ENCODE peak calls at places on chromosomes 13 and 19, in eight cellular contexts. P is heart left ventricle, J is transverse colon, L is vagina, Y is spleen, W is breast epithelium, C is A549, O is uterus. G is an unnamed sample.
A peak's percentile ranks its signal among the peaks of the same experiment; 100 is the strongest.

GRCh38 chr13:97866346-97866745 is 87.1 kb upstream of the IPO5 start:
- DNase-seq in P (no peak), J (no peak), L (no peak), Y (no peak), W (no peak), C (no peak), O (no peak), G (no peak)

GRCh38 chr19:39968789-39969188 is 2.2 kb upstream of the PSMC4 start:
- DNase-seq in P (no peak), J (no peak), L (no peak), Y (no peak), W (no peak), C (no peak), O (no peak), G (no peak)

GRCh38 chr19:19656451-19657396 is 6.8 kb downstream of the ATP13A1 start:
- DNase-seq in P (no peak), J (no peak), L (no peak), Y (peak; percentile 73), W (no peak), C (no peak), O (no peak), G (peak; percentile 14)

GRCh38 chr13:112828756-112829155 is 138.9 kb downstream of the ATP11A start:
- DNase-seq in P (no peak), J (no peak), L (no peak), Y (no peak), W (no peak), C (no peak), O (peak; percentile 6), G (no peak)

GRCh38 chr13:80116107-80116506 is 224.8 kb downstream of the SPRY2 start:
- DNase-seq in P (no peak), J (no peak), L (no peak), Y (no peak), W (no peak), C (no peak), O (no peak), G (no peak)

GRCh38 chr19:7497292-7497691 is 8.5 kb upstream of the PEX11G start:
- DNase-seq in P (no peak), J (no peak), L (no peak), Y (no peak), W (no peak), C (no peak), O (no peak), G (no peak)

GRCh38 chr13:109096101-109096500 is 466.7 kb downstream of the MYO16 start:
- DNase-seq in P (no peak), J (no peak), L (no peak), Y (no peak), W (no peak), C (no peak), O (no peak), G (no peak)

GRCh38 chr13:98089826-98090225 is 53.1 kb upstream of the FARP1 start:
- DNase-seq in P (no peak), J (no peak), L (no peak), Y (no peak), W (no peak), C (no peak), O (no peak), G (no peak)

GRCh38 chr13:65600702-65601101 is 1629.4 kb downstream of the PCDH9 start:
- DNase-seq in P (no peak), J (no peak), L (no peak), Y (no peak), W (no peak), C (no peak), O (no peak), G (no peak)

GRCh38 chr13:39279077-39279476 is 240.8 kb downstream of the NHLRC3 start:
- DNase-seq in P (no peak), J (no peak), L (no peak), Y (no peak), W (no peak), C (no peak), O (no peak), G (no peak)

GRCh38 chr13:39273953-39274352 is 235.7 kb downstream of the NHLRC3 start:
- DNase-seq in P (no peak), J (peak; percentile 17), L (no peak), Y (no peak), W (no peak), C (no peak), O (no peak), G (no peak)

GRCh38 chr13:39269411-39269810 is 231.2 kb downstream of the NHLRC3 start:
- DNase-seq in P (no peak), J (no peak), L (no peak), Y (no peak), W (no peak), C (no peak), O (no peak), G (no peak)

GRCh38 chr13:39269004-39269403 is 230.7 kb downstream of the NHLRC3 start:
- DNase-seq in P (no peak), J (no peak), L (no peak), Y (no peak), W (no peak), C (no peak), O (no peak), G (no peak)

GRCh38 chr13:39274926-39275325 is 236.7 kb downstream of the NHLRC3 start:
- DNase-seq in P (no peak), J (no peak), L (no peak), Y (no peak), W (no peak), C (no peak), O (no peak), G (no peak)
- TF ChIP-seq POLR2A in P (no peak), J (no peak), L (no peak), Y (no peak), W (no peak), C (no peak), O (no peak), G (no peak)

GRCh38 chr19:44212865-44213346 is 574 bp downstream of the ZNF227 start:
- DNase-seq in P (no peak), J (no peak), L (no peak), Y (no peak), W (no peak), C (no peak), O (no peak), G (no peak)

GRCh38 chr19:44207126-44207803 is 5.1 kb upstream of the ZNF227 start:
- DNase-seq in P (peak; percentile 93), J (peak; percentile 90), L (peak; percentile 86), Y (peak; percentile 93), W (peak; percentile 47), C (peak; percentile 95), O (peak; percentile 85), G (peak; percentile 96)

DNA sequence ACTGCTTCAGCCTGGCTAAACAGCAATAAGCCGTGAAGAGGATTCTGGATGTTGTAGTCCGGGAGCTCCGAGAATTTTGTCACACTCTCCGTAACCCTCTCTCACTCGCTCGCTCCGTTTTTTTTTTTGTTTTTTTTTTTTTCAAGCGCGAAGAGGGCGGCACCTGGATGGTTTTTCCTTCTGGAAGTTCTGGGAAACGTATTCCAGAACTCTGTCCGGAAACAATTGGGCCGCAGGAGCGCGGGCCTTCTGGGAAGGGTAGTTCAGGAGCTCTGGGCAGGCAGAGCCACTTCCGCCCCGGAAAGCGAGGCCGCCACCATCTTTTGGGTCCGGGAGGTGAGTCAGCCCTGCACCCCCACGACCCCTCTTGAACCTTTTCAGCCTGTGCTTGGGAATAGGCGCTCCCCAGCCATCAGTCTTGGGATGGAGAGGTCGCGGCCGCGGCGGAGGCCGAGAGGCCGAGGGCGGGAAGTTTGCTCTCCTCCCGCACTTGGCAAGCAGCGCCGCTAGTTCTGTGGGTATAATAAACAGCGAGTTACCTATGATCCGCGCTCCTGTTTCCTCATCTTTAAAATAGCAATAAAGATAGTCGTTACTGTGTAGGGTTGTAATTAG is at the start of gene ZNF227:
- DNase-seq in P (peak; percentile 92), J (peak; percentile 91), L (peak; percentile 91), Y (peak; percentile 95), W (peak; percentile 88), C (peak; percentile 86), O (peak; percentile 93), G (peak; percentile 97)
- TF ChIP-seq POLR2A in P (peak; percentile 53), J (peak; percentile 49), L (no peak), Y (no peak), W (no peak), C (peak; percentile 70), O (no peak), G (peak; percentile 15)

DNA sequence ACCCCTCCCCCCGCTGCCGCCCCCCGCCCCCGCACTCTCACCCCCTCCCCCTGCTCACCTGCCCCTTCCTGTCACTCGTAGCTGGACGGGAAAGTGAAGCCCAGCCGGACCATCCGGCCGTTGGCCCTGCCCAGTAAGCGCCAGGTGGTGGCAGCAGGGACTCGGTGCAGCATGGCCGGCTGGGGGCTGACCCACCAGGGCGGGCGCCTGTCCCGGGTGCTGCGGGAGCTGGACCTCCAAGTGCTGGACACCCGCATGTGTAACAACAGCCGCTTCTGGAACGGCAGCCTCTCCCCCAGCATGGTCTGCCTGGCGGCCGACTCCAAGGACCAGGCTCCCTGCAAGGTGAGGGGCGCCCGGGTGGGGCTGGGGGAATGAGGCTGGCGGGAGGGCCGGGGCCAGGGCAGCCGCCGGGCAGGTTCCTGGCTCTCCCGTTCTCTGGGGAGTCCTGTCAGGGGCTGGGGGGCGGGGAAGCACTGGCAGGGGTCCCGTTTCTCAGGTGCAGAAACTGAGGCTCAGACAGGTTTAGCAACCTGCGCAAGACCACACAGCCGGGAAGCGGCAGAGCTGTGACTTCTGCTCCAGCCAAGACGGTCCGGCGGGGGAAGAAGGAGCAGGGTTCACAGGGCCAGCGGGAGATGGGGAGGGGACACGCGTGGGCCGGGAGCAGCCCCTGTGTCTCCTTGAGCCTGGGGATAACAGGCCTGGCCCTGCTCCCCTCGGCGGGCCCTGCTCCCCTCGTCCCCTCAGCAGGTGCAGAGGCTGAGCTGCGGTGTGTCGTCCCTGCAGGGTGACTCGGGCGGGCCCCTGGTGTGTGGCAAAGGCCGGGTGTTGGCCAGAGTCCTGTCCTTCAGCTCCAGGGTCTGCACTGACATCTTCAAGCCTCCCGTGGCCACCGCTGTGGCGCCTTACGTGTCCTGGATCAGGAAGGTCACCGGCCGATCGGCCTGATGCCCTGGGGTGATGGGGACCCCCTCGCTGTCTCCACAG is 5.3 kb downstream of the GZMM start:
- DNase-seq in P (no peak), J (no peak), L (no peak), Y (no peak), W (no peak), C (no peak), O (no peak), G (no peak)
- TF ChIP-seq POLR2A in P (no peak), J (no peak), L (no peak), Y (no peak), W (no peak), C (no peak), O (no peak), G (no peak)

DNA sequence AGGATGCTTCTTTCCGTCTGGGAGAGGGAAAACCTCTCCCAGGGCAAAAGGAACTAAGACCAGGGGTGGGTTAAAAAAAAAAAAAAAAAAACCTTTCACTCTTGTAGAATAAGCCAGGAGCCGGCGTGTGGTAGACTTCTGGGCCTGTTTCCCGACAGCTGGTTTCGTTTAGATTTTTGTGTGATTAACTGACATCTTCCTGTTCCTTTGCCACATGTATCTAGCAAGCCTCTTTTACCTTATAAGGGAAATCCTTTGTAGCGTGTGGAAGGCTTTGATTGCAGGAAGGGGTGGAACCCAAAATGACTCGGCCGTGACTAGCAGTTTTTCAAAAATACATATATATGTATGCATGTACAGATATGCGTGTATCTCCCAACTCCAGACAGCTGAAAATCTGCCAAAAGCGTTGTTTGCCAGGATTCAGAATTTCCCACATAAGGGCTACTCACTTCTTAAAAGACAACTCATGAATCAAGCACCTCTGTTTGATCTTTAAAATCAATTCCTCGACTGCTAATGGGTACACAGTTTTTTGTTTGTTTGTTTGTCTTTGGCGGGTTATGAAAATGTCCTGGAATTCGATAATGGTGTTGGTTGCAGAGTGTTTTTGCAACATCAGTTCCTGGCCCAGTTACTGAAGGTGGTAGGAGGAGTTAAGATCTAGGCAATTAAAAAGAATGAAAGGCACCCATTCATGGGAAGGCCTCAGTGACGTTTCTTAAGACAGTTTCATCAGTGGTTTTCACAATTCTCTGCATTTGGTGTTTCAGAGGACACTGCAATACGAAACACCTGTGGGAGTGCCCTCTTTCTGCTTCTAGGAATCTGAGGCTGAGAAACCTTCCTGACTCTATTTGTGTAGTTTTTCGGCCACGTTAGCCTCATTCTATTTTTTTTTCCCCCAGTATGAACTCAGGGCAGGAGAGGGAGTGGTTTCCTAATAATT is 2.7 kb downstream of the TPM4 start:
- DNase-seq in P (peak; percentile 80), J (peak; percentile 77), L (peak; percentile 92), Y (peak; percentile 73), W (peak; percentile 91), C (no peak), O (peak; percentile 94), G (peak; percentile 81)
- TF ChIP-seq POLR2A in P (peak; percentile 44), J (peak; percentile 47), L (no peak), Y (no peak), W (peak; percentile 2), C (no peak), O (peak; percentile 82), G (peak; percentile 53)

G was measured in adrenal gland.